ENCODE peak calls at places on chromosomes 5 and 9, in eight cellular contexts. T, F, L, R, C, Y, Z and A are unnamed samples.

GRCh38 chr9:107883496-107884120 is 394.0 kb upstream of the KLF4 start:
- DNase-seq in T (no peak), F (no peak), L (no peak), R (no peak), C (peak; percentile 60), Y (no peak), Z (no peak), A (no peak)

GRCh38 chr9:125909497-125909896 is 162.3 kb downstream of the PBX3 start:
- DNase-seq in T (no peak), F (no peak), L (no peak), R (no peak), C (no peak), Y (no peak), Z (no peak), A (no peak)

GRCh38 chr9:111481885-111482636 is 2.1 kb downstream of the ECPAS start:
- DNase-seq in T (no peak), F (peak; percentile 62), L (no peak), R (no peak), C (no peak), Y (peak; percentile 49), Z (no peak), A (no peak)

GRCh38 chr5:120465281-120465961 is 1.3 kb downstream of the PRR16 start:
- DNase-seq in T (peak; percentile 41), F (peak; percentile 66), L (peak; percentile 23), R (no peak), C (peak; percentile 71), Y (peak; percentile 51), Z (peak; percentile 74), A (peak; percentile 41)

GRCh38 chr9:131475111-131475955 is 27.4 kb upstream of the POMT1 start:
- DNase-seq in T (no peak), F (no peak), L (no peak), R (no peak), C (no peak), Y (no peak), Z (no peak), A (no peak)

GRCh38 chr9:135045264-135046155 is 42.0 kb upstream of the OLFM1 start:
- DNase-seq in T (no peak), F (no peak), L (no peak), R (no peak), C (no peak), Y (no peak), Z (no peak), A (no peak)

GRCh38 chr5:38751103-38751502 is 94.7 kb upstream of the OSMR start:
- DNase-seq in T (peak; percentile 19), F (no peak), L (peak; percentile 43), R (no peak), C (no peak), Y (no peak), Z (no peak), A (no peak)

GRCh38 chr5:148014276-148014675 is 49.5 kb upstream of the SPINK5 start:
- DNase-seq in T (no peak), F (peak; percentile 91), L (no peak), R (no peak), C (no peak), Y (no peak), Z (no peak), A (no peak)

GRCh38 chr5:127076730-127077129 is 3.4 kb upstream of the C5orf63 start:
- DNase-seq in T (peak; percentile 35), F (peak; percentile 57), L (no peak), R (no peak), C (no peak), Y (no peak), Z (no peak), A (no peak)

GRCh38 chr9:84331119-84331791 is 9.3 kb downstream of the SLC28A3 start:
- DNase-seq in T (no peak), F (no peak), L (no peak), R (no peak), C (no peak), Y (peak; percentile 33), Z (no peak), A (no peak)

GRCh38 chr5:33282696-33283095 is 158.1 kb upstream of the TARS1 start:
- DNase-seq in T (no peak), F (no peak), L (no peak), R (no peak), C (no peak), Y (no peak), Z (no peak), A (no peak)

GRCh38 chr9:70805953-70806352 is 315.5 kb downstream of the TRPM3 start:
- DNase-seq in T (no peak), F (peak; percentile 44), L (no peak), R (no peak), C (no peak), Y (peak; percentile 15), Z (no peak), A (no peak)

GRCh38 chr9:93520523-93520922 is 55.9 kb upstream of the PHF2 start:
- DNase-seq in T (no peak), F (peak; percentile 60), L (no peak), R (no peak), C (no peak), Y (no peak), Z (no peak), A (no peak)

GRCh38 chr9:14515564-14516198 is 177.6 kb downstream of the ZDHHC21 start:
- DNase-seq in T (no peak), F (peak; percentile 97), L (no peak), R (no peak), C (no peak), Y (no peak), Z (no peak), A (no peak)